ENCODE peak calls at places on chromosomes 13 and 19, in four cellular contexts. F is K562, C is H1, X is GM12878. A is an unnamed sample.

GRCh38 chr19:6828306-6828697 is 55.8 kb downstream of the VAV1 start:
- DNase-seq in F (peak), C (no peak), X (no peak), A (peak)

GRCh38 chr19:5642204-5642603 is 19.3 kb downstream of the SAFB start:
- DNase-seq in F (no peak), C (no peak), X (no peak), A (no peak)

GRCh38 chr13:113029487-113030258 is 60.7 kb downstream of the MCF2L start:
- DNase-seq in F (peak), C (peak), X (no peak), A (no peak)

GRCh38 chr19:10758978-10759377 is 41.1 kb downstream of the DNM2 start:
- DNase-seq in F (no peak), C (no peak), X (no peak), A (no peak)

GRCh38 chr13:73060251-73061160 is 1.7 kb downstream of the KLF5 start:
- DNase-seq in F (peak), C (no peak), X (no peak), A (no peak)

GRCh38 chr19:29379257-29379986 is 146.4 kb upstream of the VSTM2B start:
- DNase-seq in F (no peak), C (peak), X (no peak), A (no peak)

GRCh38 chr13:34634443-34634842 is 307.6 kb upstream of the NBEA start:
- DNase-seq in F (no peak), C (no peak), X (no peak), A (no peak)

GRCh38 chr13:80084086-80084676 is 256.7 kb downstream of the SPRY2 start:
- DNase-seq in F (no peak), C (no peak), X (no peak), A (no peak)

GRCh38 chr19:28710278-28710677 is 502.7 kb downstream of the UQCRFS1 start:
- DNase-seq in F (peak), C (no peak), X (peak), A (peak)

GRCh38 chr13:28035146-28035782 is 46.8 kb upstream of the URAD start:
- DNase-seq in F (no peak), C (no peak), X (no peak), A (peak)

GRCh38 chr13:65603160-65603559 is 1627.0 kb downstream of the PCDH9 start:
- DNase-seq in F (no peak), C (no peak), X (no peak), A (no peak)

GRCh38 chr13:64697226-64697625 is 2532.9 kb downstream of the PCDH9 start:
- DNase-seq in F (no peak), C (no peak), X (no peak), A (no peak)

GRCh38 chr19:41548954-41549688 is 26.8 kb upstream of the CEACAM21 start:
- DNase-seq in F (peak), C (no peak), X (no peak), A (no peak)

GRCh38 chr19:41551711-41552110 is 24.3 kb upstream of the CEACAM21 start:
- DNase-seq in F (no peak), C (no peak), X (no peak), A (no peak)

GRCh38 chr19:41553804-41554203 is 22.2 kb upstream of the CEACAM21 start:
- DNase-seq in F (no peak), C (no peak), X (no peak), A (no peak)

GRCh38 chr19:41552558-41552957 is 23.4 kb upstream of the CEACAM21 start:
- DNase-seq in F (no peak), C (no peak), X (peak), A (no peak)

DNA sequence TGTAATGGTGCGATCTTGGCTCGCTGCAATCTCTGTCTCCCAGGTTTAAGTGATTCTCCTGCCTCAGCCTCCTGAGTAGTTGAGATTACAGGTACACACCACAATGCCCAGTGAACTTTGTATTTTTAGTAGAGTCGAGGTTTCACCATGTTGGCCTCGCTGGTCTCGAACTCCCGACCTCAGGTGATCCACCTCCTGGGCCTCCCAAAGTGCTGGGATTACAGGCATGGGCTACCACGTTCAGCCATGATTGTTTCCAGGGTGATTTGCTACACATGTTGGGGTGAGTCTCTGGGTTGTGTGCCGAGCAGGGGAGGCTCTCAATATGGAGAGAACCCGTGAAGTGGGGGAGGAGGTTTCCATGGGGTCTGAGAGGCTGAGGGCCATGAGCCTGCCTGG is 24.8 kb upstream of the CEACAM21 start:
- DNase-seq in F (no peak), C (no peak), X (no peak), A (no peak)
- TF ChIP-seq SRF in F (no peak), C (no peak), X (no peak), A (no peak)

GRCh38 chr19:38057954-38058690 is 151.1 kb downstream of the SIPA1L3 start:
- DNase-seq in F (no peak), C (no peak), X (no peak), A (no peak)
- TF ChIP-seq EGR1 in F (no peak), C (no peak), X (no peak), A (no peak)

DNA sequence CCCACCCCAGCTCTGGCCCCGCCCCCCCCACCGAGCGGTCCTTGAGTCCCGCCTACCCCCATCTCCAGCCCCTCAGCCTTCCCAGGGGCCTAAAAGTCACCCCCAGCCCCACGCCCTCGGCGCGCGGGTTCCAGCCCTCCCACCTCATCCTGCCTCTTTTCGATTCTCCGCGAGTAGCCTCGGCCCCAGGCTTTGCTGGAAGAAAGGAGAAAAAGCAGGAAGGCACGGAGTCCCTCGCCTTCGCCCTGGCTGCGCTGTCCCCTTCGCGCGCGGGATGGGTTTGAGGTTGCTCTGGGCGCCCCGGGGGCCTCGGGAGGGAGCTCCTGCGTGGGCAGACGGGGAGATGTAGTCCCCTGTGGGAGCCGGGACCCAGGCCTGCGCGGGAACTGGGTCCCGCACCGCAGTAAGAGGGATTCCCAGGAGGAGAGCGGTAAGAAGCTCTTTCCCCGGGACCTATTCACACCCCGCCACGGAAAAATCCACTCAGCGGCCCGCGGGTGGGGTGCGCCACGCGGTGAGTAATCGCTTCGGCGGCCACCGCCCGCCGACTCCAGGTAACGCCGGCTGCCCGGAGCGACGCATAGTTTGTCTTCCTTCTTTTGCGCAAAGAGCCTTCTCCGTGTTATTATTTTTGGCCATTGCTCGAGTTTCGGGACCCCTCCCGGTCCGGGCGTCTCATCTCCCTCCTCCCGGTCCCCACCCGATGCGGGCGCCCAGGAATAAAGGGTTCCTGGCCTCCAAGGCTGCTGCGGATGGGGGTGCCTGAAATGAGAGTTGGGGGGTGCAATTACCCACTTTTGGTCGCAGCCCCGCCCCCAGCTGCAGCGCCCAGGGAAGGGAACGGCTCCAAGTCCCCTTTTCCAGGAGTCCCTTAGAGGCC is 863 bp upstream of the CRLF1 start:
- DNase-seq in F (no peak), C (peak), X (no peak), A (no peak)
- H3K4me3 ChIP-seq in F (no peak), C (no peak), X (no peak), A (peak)

DNA sequence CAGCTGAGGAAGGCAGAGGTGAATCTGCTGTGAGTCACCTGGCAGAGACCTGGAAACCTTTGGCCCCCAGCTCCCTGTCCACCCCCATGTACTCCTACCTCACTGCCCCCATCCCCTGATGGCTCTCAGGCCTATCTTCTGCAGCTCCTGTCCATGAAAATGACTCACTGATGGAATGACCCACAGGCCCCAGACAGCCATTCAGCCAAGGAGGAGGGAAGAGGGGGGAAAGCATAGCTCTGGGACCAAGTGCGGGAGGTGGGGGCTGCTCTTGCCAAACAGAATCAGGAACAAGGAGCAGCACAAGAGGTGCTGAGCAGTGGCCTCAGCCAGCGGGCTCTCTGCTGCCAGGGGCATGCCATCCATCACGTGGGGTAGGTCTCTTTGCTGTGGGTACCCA is 111.4 kb upstream of the C1QTNF9B start:
- DNase-seq in F (no peak), C (no peak), X (no peak), A (no peak)
- TF ChIP-seq SRF in F (no peak), C (no peak), X (no peak), A (no peak)

GRCh38 chr13:50513528-50513863 is 330.0 kb downstream of the DLEU7 start:
- DNase-seq in F (no peak), C (no peak), X (no peak), A (no peak)

GRCh38 chr13:50512602-50513527 is 330.6 kb downstream of the DLEU7 start:
- DNase-seq in F (peak), C (no peak), X (no peak), A (no peak)

GRCh38 chr13:50511877-50512332 is 331.6 kb downstream of the DLEU7 start:
- DNase-seq in F (peak), C (no peak), X (peak), A (no peak)

GRCh38 chr13:50509167-50509566 is 334.3 kb downstream of the DLEU7 start:
- DNase-seq in F (no peak), C (no peak), X (no peak), A (no peak)

DNA sequence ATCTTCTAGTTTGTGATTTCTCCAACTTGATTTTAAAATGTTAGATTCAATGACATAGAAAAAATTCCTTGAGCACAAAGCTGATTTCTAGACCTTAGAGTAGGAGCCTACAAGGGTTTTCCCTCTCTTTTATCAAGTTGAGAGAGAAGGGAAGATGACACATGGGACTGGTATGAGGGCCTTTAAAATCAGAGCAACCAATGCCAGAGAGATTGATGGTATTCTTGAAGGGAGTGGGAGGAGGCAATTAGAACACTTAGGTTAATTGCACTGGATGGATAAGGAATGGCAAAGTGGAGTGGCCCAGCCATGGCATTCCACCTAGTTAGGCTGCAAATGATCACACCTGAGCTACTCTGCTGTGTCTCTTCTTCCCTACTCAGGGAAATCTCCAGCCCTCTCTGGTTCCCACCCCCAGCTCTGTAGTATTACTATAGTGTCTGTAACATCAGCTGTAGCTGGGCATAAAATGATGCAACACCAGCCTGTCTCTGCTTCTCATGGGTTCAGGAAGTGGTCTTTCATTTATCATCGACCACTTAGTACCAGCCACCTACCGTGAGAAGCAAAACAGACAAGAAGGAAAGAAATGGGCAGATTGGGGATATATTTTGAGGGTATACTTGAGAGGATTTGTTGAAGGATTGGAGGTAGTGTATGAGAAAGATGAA is 333.6 kb downstream of the DLEU7 start:
- DNase-seq in F (no peak), C (no peak), X (no peak), A (no peak)
- TF ChIP-seq EGR1 in F (no peak), C (no peak), X (no peak), A (no peak)

DNA sequence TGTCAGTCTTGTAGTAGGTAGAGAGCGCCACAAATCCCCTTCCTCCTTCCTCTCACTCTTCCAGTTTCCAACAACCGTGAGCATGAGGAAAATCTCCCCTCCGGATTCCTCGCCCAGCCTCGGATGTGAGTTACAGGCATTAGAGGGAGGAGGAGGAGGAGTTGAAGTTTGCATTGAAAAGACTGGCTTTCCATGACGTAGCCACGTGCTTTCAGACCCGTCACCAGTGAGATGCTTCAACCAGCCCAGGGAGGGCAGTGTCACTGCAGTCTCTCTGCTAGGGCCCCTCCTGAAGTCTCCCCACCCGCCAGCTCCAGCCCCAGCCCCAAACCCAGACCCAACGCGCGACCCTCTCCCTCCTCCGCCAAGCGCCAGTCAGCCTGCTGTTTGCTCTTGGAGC is 444 bp upstream of the FGF14 start:
- DNase-seq in F (no peak), C (peak), X (no peak), A (no peak)
- H3K4me3 ChIP-seq in F (no peak), C (peak), X (no peak), A (no peak)

DNA sequence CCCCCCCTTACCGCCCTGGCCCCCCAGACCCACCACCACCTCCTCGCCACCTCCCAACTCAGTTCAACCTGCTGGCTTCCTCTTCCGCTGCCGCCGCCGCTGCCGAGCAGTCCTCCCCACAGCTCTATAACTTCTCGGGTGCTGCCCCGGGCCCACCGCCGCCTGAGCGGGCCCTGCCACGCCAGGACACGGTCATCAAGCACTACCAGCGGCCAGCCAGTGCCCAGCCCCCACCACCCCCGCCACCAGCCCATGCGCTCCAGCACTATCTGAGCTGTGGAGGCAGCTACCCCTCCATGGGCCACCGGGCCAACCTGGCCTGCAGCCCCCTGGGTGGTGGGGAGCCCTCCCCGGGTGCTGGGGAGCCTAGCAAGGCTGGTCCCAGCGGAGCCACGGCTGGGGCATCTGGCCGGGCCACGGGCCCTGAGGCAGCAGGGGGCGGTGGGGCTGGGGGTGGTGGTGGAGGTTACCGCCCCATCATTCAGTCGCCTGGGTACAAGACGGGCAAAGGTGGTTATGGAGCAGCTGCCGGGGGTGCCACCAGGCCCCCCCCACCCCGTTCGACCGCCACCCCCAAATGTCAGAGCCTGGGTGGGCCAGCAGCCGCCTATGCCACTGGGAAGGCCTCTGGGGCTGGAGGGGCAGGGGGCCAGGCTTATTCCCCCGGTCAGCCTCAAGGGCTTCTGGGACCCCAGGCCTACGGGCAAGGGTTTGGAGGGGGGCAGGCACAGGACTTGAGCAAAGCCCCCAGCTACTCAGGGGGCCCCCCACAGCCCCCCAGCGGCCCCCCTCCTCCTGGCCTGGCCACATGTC is 4.2 kb downstream of the PRR12 start:
- DNase-seq in F (no peak), C (no peak), X (no peak), A (no peak)
- TF ChIP-seq SRF in F (no peak), C (no peak), X (no peak), A (no peak)